ENCODE peak calls at places on chromosome 22, in seven cellular contexts. J, V, G, A, T, Z and Q are unnamed samples.

GRCh38 chr22:22067192-22067591 is 84.6 kb upstream of the TOP3B start:
- DNase-seq in G (no peak), J (no peak), V (no peak), A (no peak), Z (no peak), T (no peak), Q (no peak)

GRCh38 chr22:32444068-32444467 is 20.2 kb downstream of the BPIFC start:
- DNase-seq in J (peak), G (no peak), Z (peak), A (peak), T (peak), V (peak), Q (peak)

GRCh38 chr22:24433868-24434471 is 6.6 kb downstream of the ADORA2A start:
- DNase-seq in J (peak), G (peak), T (no peak), A (no peak), Z (no peak), V (peak), Q (no peak)

GRCh38 chr22:50201191-50202129 is 649 bp downstream of the SELENOO start:
- DNase-seq in T (no peak), A (peak), Z (peak), J (no peak), V (no peak), G (peak), Q (peak)

GRCh38 chr22:33785283-33785991 is 134.8 kb downstream of the LARGE1 start:
- DNase-seq in A (no peak), Z (no peak), T (no peak), J (peak), G (peak), V (peak), Q (no peak)

GRCh38 chr22:50276143-50276542 is 6.0 kb upstream of the MAPK11 start:
- DNase-seq in T (no peak), A (no peak), G (peak), J (peak), V (peak), Z (peak), Q (peak)

GRCh38 chr22:43996170-43996980 is 27.7 kb upstream of the PARVB start:
- DNase-seq in V (peak), A (no peak), T (no peak), J (no peak), G (no peak), Z (no peak), Q (no peak)

GRCh38 chr22:43823353-43823908 is 11.3 kb upstream of the EFCAB6 start:
- DNase-seq in T (no peak), V (no peak), G (no peak), J (peak), Z (peak), A (peak), Q (peak)

GRCh38 chr22:42932857-42933782 is 76.0 kb upstream of the ARFGAP3 start:
- DNase-seq in V (no peak), G (peak), Z (no peak), T (no peak), A (no peak), J (no peak), Q (no peak)

GRCh38 chr22:48711031-48711431 is 1116.6 kb downstream of the BRD1 start:
- DNase-seq in A (no peak), V (no peak), T (no peak), Z (no peak), J (no peak), G (no peak), Q (no peak)

GRCh38 chr22:49258107-49259010 is 569.3 kb downstream of the BRD1 start:
- DNase-seq in V (no peak), G (no peak), A (no peak), J (no peak), Z (no peak), T (no peak), Q (no peak)

GRCh38 chr22:36612458-36612857 is 83.5 kb upstream of the EIF3D start:
- DNase-seq in V (no peak), T (no peak), G (peak), Z (no peak), J (peak), A (no peak), Q (no peak)

GRCh38 chr22:19799322-19800190 is 39.0 kb downstream of the TBX1 start:
- DNase-seq in G (peak), V (no peak), A (no peak), Z (peak), J (no peak), T (no peak), Q (peak)

GRCh38 chr22:46432164-46433068 is 96.9 kb downstream of the TRMU start:
- DNase-seq in G (no peak), V (peak), A (no peak), J (no peak), T (no peak), Z (no peak), Q (no peak)

GRCh38 chr22:18070556-18071306 is 7.1 kb upstream of the PEX26 start:
- DNase-seq in Z (no peak), G (no peak), T (no peak), V (no peak), A (no peak), J (peak), Q (peak)

GRCh38 chr22:40480996-40481395 is 110.6 kb downstream of the SGSM3 start:
- DNase-seq in A (no peak), J (no peak), Z (no peak), V (no peak), T (no peak), G (no peak), Q (no peak)

GRCh38 chr22:35705141-35705540 is 12.5 kb upstream of the APOL5 start:
- DNase-seq in T (no peak), Z (no peak), J (peak), V (no peak), G (peak), A (no peak), Q (no peak)

GRCh38 chr22:38454361-38455062 is 487 bp downstream of the KCNJ4 start:
- DNase-seq in V (peak), T (no peak), G (peak), Z (no peak), A (peak), J (no peak), Q (no peak)

DNA sequence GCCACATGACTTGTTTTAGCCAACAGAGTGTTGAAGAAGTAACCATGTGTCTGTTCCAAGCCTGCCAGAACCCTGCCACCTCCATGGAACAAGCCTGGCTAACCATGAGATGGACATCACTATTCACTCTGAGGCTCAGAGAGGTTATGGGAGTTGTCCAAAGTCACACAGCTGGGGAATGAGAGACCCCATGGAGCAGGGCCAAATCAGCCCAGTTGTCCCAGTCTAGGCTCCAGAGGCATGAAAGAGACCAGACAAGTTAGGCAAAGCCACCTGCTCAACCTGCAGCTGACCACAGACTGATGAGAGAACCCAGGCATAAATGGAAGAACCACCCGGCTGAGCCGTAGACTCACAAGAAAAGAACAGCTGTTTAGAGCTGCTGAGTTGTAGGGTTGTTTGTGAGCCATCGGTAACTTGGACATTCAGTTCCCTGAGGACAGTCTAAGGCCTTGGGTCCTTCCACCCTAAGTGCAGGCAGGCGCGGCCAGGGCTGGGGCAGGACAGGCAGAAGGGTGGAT is 74.7 kb upstream of the PHF21B start:
- DNase-seq in V (no peak), G (no peak), J (no peak), T (no peak), A (no peak), Z (no peak), Q (no peak)
- TF ChIP-seq EZH2phosphoT487 in V (no peak), G (no peak), J (no peak), T (no peak), A (no peak), Z (no peak), Q (no peak)

GRCh38 chr22:47551438-47551788 is 789.0 kb downstream of the TBC1D22A start:
- DNase-seq in V (no peak), Z (no peak), A (no peak), G (no peak), J (no peak), T (no peak), Q (no peak)

GRCh38 chr22:47550524-47551437 is 788.3 kb downstream of the TBC1D22A start:
- DNase-seq in T (no peak), G (no peak), V (no peak), A (no peak), J (no peak), Z (no peak), Q (no peak)

GRCh38 chr22:47547881-47548630 is 785.6 kb downstream of the TBC1D22A start:
- DNase-seq in A (no peak), J (no peak), G (no peak), Z (no peak), T (no peak), V (no peak), Q (no peak)

GRCh38 chr22:47548953-47549740 is 786.7 kb downstream of the TBC1D22A start:
- DNase-seq in A (no peak), T (no peak), Z (no peak), G (no peak), V (no peak), J (no peak), Q (no peak)

DNA sequence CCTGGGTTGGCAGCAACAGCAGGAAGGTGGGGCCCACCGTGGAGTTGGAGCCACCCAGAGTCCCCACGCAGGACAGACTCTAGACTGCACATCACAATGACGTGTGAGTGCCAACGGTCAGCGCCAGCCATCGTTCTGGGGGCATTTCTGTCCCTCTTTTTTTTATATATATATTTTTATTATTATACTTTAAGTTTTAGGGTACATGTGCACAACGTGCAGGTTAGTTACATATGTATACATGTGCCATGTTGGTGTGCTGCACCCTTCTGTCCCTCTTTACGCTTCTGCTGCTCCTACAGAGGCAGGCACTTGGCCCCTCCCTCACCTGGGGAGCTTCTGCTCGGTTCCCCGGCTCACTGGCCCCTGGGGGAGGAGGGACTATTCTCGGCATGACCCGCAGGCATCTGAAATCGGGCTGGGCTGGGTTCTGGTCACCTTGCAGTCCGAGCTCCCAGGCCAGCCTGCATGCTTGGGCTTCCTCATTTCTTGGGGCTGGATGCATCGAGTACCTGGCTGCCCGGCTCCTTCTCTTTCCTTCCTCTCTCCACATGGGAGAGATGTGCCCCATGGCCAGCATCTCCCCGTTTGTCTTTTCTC is 787.4 kb downstream of the TBC1D22A start:
- DNase-seq in G (no peak), Z (no peak), J (no peak), V (no peak), A (no peak), T (no peak), Q (no peak)
- H3K4me3 ChIP-seq in G (no peak), Z (no peak), J (no peak), V (no peak), A (no peak), T (no peak), Q (no peak)

GRCh38 chr22:41526802-41527799 is 17.2 kb downstream of the POLR3H start:
- DNase-seq in A (peak), Z (peak), J (peak), G (peak), V (peak), T (no peak), Q (peak)
- TF ChIP-seq EZH2 in A (no peak), Z (no peak), J (no peak), G (no peak), V (no peak), T (no peak), Q (no peak)

DNA sequence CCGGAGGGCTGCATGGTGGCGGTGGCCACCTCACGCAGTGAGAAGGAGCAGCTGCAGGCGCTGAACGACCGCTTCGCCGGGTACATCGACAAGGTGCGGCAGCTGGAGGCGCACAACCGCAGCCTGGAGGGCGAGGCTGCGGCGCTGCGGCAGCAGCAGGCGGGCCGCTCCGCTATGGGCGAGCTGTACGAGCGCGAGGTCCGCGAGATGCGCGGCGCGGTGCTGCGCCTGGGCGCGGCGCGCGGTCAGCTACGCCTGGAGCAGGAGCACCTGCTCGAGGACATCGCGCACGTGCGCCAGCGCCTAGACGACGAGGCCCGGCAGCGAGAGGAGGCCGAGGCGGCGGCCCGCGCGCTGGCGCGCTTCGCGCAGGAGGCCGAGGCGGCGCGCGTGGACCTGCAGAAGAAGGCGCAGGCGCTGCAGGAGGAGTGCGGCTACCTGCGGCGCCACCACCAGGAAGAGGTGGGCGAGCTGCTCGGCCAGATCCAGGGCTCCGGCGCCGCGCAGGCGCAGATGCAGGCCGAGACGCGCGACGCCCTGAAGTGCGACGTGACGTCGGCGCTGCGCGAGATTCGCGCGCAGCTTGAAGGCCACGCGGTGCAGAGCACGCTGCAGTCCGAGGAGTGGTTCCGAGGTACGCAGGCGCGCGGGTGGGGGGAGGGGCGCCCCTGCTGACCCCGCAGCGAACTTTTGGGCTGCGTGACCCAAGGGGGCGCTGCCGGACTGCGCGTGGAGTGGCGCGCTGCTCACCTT is 670 bp downstream of the NEFH start:
- DNase-seq in Z (peak), V (no peak), A (peak), T (no peak), J (no peak), G (peak), Q (peak)
- TF ChIP-seq EZH2phosphoT487 in Z (no peak), V (no peak), A (peak), T (no peak), J (no peak), G (no peak), Q (no peak)